ENCODE peak calls at places on chromosomes 2 and 18, in eight cellular contexts. One of them, this sample, is unnamed.
A peak's percentile ranks its signal among the peaks of the same experiment; 100 is the strongest.

GRCh38 chr2:15159751-15160177 is 401.4 kb downstream of the NBAS start:
- DNase-seq in foreskin fibroblast: peak; percentile 76
- DNase-seq in heart right ventricle: no peak
- DNase-seq in colonic mucosa: peak; percentile 24
- DNase-seq in BJ: no peak
- DNase-seq in GM12865: peak; percentile 46
- DNase-seq in OCI-LY7: peak; percentile 60
- DNase-seq in transverse colon: no peak
- DNase-seq in this sample: no peak

GRCh38 chr2:188984126-188984525 is 10.0 kb downstream of the COL3A1 start:
- DNase-seq in foreskin fibroblast: peak; percentile 76
- DNase-seq in heart right ventricle: no peak
- DNase-seq in colonic mucosa: no peak
- DNase-seq in BJ: peak; percentile 55
- DNase-seq in GM12865: no peak
- DNase-seq in OCI-LY7: no peak
- DNase-seq in transverse colon: no peak
- DNase-seq in this sample: no peak

GRCh38 chr2:120779781-120780283 is 44.2 kb downstream of the GLI2 start:
- DNase-seq in foreskin fibroblast: peak; percentile 86
- DNase-seq in heart right ventricle: peak; percentile 1
- DNase-seq in colonic mucosa: no peak
- DNase-seq in BJ: peak; percentile 82
- DNase-seq in GM12865: no peak
- DNase-seq in OCI-LY7: no peak
- DNase-seq in transverse colon: no peak
- DNase-seq in this sample: no peak

GRCh38 chr2:202267495-202267894 is 1.9 kb downstream of the NOP58 start:
- DNase-seq in foreskin fibroblast: no peak
- DNase-seq in heart right ventricle: no peak
- DNase-seq in colonic mucosa: no peak
- DNase-seq in BJ: no peak
- DNase-seq in GM12865: peak; percentile 60
- DNase-seq in OCI-LY7: peak; percentile 42
- DNase-seq in transverse colon: no peak
- DNase-seq in this sample: no peak

GRCh38 chr2:181790716-181791649 is 100.5 kb upstream of the ITPRID2 start:
- DNase-seq in foreskin fibroblast: peak; percentile 93
- DNase-seq in heart right ventricle: no peak
- DNase-seq in colonic mucosa: peak; percentile 42
- DNase-seq in BJ: peak; percentile 83
- DNase-seq in GM12865: peak; percentile 67
- DNase-seq in OCI-LY7: no peak
- DNase-seq in transverse colon: peak; percentile 22
- DNase-seq in this sample: peak; percentile 35

GRCh38 chr2:203705184-203705583 is 1.3 kb upstream of the CD28 start:
- DNase-seq in foreskin fibroblast: no peak
- DNase-seq in heart right ventricle: no peak
- DNase-seq in colonic mucosa: no peak
- DNase-seq in BJ: no peak
- DNase-seq in GM12865: no peak
- DNase-seq in OCI-LY7: peak; percentile 40
- DNase-seq in transverse colon: no peak
- DNase-seq in this sample: no peak

GRCh38 chr2:86464654-86465053 is 23.5 kb downstream of the KDM3A start:
- DNase-seq in foreskin fibroblast: no peak
- DNase-seq in heart right ventricle: no peak
- DNase-seq in colonic mucosa: no peak
- DNase-seq in BJ: no peak
- DNase-seq in GM12865: no peak
- DNase-seq in OCI-LY7: no peak
- DNase-seq in transverse colon: no peak
- DNase-seq in this sample: no peak

GRCh38 chr18:31740180-31740579 is 20.5 kb downstream of the SLC25A52 start:
- DNase-seq in foreskin fibroblast: no peak
- DNase-seq in heart right ventricle: no peak
- DNase-seq in colonic mucosa: no peak
- DNase-seq in BJ: no peak
- DNase-seq in GM12865: peak; percentile 30
- DNase-seq in OCI-LY7: peak; percentile 5
- DNase-seq in transverse colon: no peak
- DNase-seq in this sample: no peak

GRCh38 chr2:224101820-224102630 is 62.9 kb upstream of the SERPINE2 start:
- DNase-seq in foreskin fibroblast: peak; percentile 97
- DNase-seq in heart right ventricle: no peak
- DNase-seq in colonic mucosa: no peak
- DNase-seq in BJ: peak; percentile 99
- DNase-seq in GM12865: no peak
- DNase-seq in OCI-LY7: no peak
- DNase-seq in transverse colon: no peak
- DNase-seq in this sample: no peak

GRCh38 chr18:73038336-73038735 is 170.5 kb upstream of the NETO1 start:
- DNase-seq in foreskin fibroblast: no peak
- DNase-seq in heart right ventricle: no peak
- DNase-seq in colonic mucosa: no peak
- DNase-seq in BJ: no peak
- DNase-seq in GM12865: no peak
- DNase-seq in OCI-LY7: no peak
- DNase-seq in transverse colon: no peak
- DNase-seq in this sample: no peak

GRCh38 chr2:113212245-113213060 is 38.7 kb downstream of the PSD4 start:
- DNase-seq in foreskin fibroblast: peak; percentile 41
- DNase-seq in heart right ventricle: peak; percentile 54
- DNase-seq in colonic mucosa: no peak
- DNase-seq in BJ: no peak
- DNase-seq in GM12865: no peak
- DNase-seq in OCI-LY7: no peak
- DNase-seq in transverse colon: no peak
- DNase-seq in this sample: no peak

GRCh38 chr18:33212363-33212762 is 228.2 kb downstream of the CCDC178 start:
- DNase-seq in foreskin fibroblast: no peak
- DNase-seq in heart right ventricle: no peak
- DNase-seq in colonic mucosa: no peak
- DNase-seq in BJ: no peak
- DNase-seq in GM12865: no peak
- DNase-seq in OCI-LY7: no peak
- DNase-seq in transverse colon: no peak
- DNase-seq in this sample: no peak

GRCh38 chr2:221767106-221767878 is 195.2 kb upstream of the EPHA4 start:
- DNase-seq in foreskin fibroblast: no peak
- DNase-seq in heart right ventricle: no peak
- DNase-seq in colonic mucosa: no peak
- DNase-seq in BJ: no peak
- DNase-seq in GM12865: no peak
- DNase-seq in OCI-LY7: no peak
- DNase-seq in transverse colon: no peak
- DNase-seq in this sample: no peak

GRCh38 chr2:143056548-143056947 is 72.7 kb upstream of the ARHGAP15 start:
- DNase-seq in foreskin fibroblast: no peak
- DNase-seq in heart right ventricle: no peak
- DNase-seq in colonic mucosa: no peak
- DNase-seq in BJ: no peak
- DNase-seq in GM12865: no peak
- DNase-seq in OCI-LY7: no peak
- DNase-seq in transverse colon: no peak
- DNase-seq in this sample: no peak

DNA sequence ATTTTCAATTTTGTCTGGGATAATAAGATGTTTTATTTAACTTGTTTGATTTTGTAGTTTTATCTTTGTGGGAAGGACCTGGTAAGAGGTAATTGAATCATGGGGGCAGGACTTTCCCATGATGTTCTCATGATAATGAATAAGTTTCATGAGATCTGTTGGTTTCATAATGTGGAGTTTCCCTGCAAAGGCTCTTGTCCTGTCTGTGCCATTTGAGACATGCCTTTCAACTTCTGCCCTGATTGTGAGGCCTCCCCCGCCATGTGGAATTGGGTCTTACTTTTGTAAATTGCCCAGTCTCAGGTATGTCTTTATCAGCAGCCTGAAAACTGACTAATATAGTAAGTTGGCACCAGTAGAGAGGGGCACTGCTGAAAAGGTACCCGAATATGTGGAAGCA is 77.7 kb upstream of the ARHGAP15 start:
- DNase-seq in foreskin fibroblast: no peak
- DNase-seq in heart right ventricle: no peak
- DNase-seq in colonic mucosa: no peak
- DNase-seq in BJ: no peak
- DNase-seq in GM12865: no peak
- DNase-seq in OCI-LY7: no peak
- DNase-seq in transverse colon: no peak
- DNase-seq in this sample: no peak
- TF ChIP-seq CTCF in foreskin fibroblast: no peak
- TF ChIP-seq CTCF in heart right ventricle: no peak
- TF ChIP-seq CTCF in colonic mucosa: no peak
- TF ChIP-seq CTCF in BJ: no peak
- TF ChIP-seq CTCF in GM12865: no peak
- TF ChIP-seq CTCF in OCI-LY7: no peak
- TF ChIP-seq CTCF in transverse colon: no peak
- TF ChIP-seq CTCF in this sample: no peak

DNA sequence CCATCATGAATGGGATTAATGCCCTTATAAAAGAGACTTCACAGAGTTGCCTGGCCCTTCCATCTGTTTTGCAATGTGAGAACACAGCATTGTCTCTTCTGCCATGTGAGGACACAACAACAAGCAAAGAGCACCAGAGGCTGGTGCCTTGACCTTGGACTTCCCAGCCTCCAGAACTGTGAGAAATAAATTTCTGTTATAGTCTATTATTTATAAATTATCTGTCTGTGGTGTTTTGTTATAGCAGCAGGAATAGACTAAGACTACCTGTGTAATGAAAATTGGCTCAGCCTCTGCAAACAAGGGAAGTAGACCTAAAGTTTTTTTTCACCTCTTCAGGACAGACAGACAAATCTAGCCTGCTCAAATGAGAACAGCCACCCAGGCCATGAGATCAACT is 19.3 kb upstream of the ZC3H15 start:
- DNase-seq in foreskin fibroblast: no peak
- DNase-seq in heart right ventricle: no peak
- DNase-seq in colonic mucosa: no peak
- DNase-seq in BJ: no peak
- DNase-seq in GM12865: no peak
- DNase-seq in OCI-LY7: no peak
- DNase-seq in transverse colon: no peak
- DNase-seq in this sample: no peak
- H3K4me3 ChIP-seq in foreskin fibroblast: no peak overlapping the region
- H3K4me3 ChIP-seq in heart right ventricle: no peak overlapping the region
- H3K4me3 ChIP-seq in colonic mucosa: no peak overlapping the region
- H3K4me3 ChIP-seq in BJ: no peak overlapping the region
- H3K4me3 ChIP-seq in GM12865: no peak overlapping the region
- H3K4me3 ChIP-seq in OCI-LY7: no peak overlapping the region
- H3K4me3 ChIP-seq in transverse colon: no peak overlapping the region
- H3K4me3 ChIP-seq in this sample: no peak overlapping the region

GRCh38 chr2:238685713-238686112 is 162.2 kb upstream of the TWIST2 start:
- DNase-seq in foreskin fibroblast: no peak
- DNase-seq in heart right ventricle: no peak
- DNase-seq in colonic mucosa: no peak
- DNase-seq in BJ: no peak
- DNase-seq in GM12865: no peak
- DNase-seq in OCI-LY7: no peak
- DNase-seq in transverse colon: no peak
- DNase-seq in this sample: no peak

GRCh38 chr2:238682536-238682935 is 165.3 kb upstream of the TWIST2 start:
- DNase-seq in foreskin fibroblast: no peak
- DNase-seq in heart right ventricle: no peak
- DNase-seq in colonic mucosa: no peak
- DNase-seq in BJ: no peak
- DNase-seq in GM12865: no peak
- DNase-seq in OCI-LY7: no peak
- DNase-seq in transverse colon: no peak
- DNase-seq in this sample: no peak

GRCh38 chr2:238685327-238685709 is 162.6 kb upstream of the TWIST2 start:
- DNase-seq in foreskin fibroblast: no peak
- DNase-seq in heart right ventricle: no peak
- DNase-seq in colonic mucosa: no peak
- DNase-seq in BJ: no peak
- DNase-seq in GM12865: no peak
- DNase-seq in OCI-LY7: no peak
- DNase-seq in transverse colon: no peak
- DNase-seq in this sample: no peak

GRCh38 chr2:238686223-238686622 is 161.7 kb upstream of the TWIST2 start:
- DNase-seq in foreskin fibroblast: no peak
- DNase-seq in heart right ventricle: no peak
- DNase-seq in colonic mucosa: no peak
- DNase-seq in BJ: no peak
- DNase-seq in GM12865: no peak
- DNase-seq in OCI-LY7: no peak
- DNase-seq in transverse colon: no peak
- DNase-seq in this sample: no peak

GRCh38 chr2:238684362-238685326 is 163.2 kb upstream of the TWIST2 start:
- DNase-seq in foreskin fibroblast: peak; percentile 99
- DNase-seq in heart right ventricle: no peak
- DNase-seq in colonic mucosa: no peak
- DNase-seq in BJ: peak; percentile 99
- DNase-seq in GM12865: no peak
- DNase-seq in OCI-LY7: no peak
- DNase-seq in transverse colon: no peak
- DNase-seq in this sample: no peak
- TF ChIP-seq CTCF in foreskin fibroblast: no peak
- TF ChIP-seq CTCF in heart right ventricle: no peak
- TF ChIP-seq CTCF in colonic mucosa: no peak
- TF ChIP-seq CTCF in BJ: no peak
- TF ChIP-seq CTCF in GM12865: no peak
- TF ChIP-seq CTCF in OCI-LY7: no peak
- TF ChIP-seq CTCF in transverse colon: no peak
- TF ChIP-seq CTCF in this sample: no peak

GRCh38 chr18:21450503-21450902 is 150.0 kb downstream of the ESCO1 start:
- DNase-seq in foreskin fibroblast: no peak
- DNase-seq in heart right ventricle: no peak
- DNase-seq in colonic mucosa: no peak
- DNase-seq in BJ: no peak
- DNase-seq in GM12865: no peak
- DNase-seq in OCI-LY7: no peak
- DNase-seq in transverse colon: no peak
- DNase-seq in this sample: no peak
- H3K4me3 ChIP-seq in foreskin fibroblast: no peak overlapping the region
- H3K4me3 ChIP-seq in heart right ventricle: no peak overlapping the region
- H3K4me3 ChIP-seq in colonic mucosa: no peak overlapping the region
- H3K4me3 ChIP-seq in BJ: no peak overlapping the region
- H3K4me3 ChIP-seq in GM12865: no peak overlapping the region
- H3K4me3 ChIP-seq in OCI-LY7: no peak overlapping the region
- H3K4me3 ChIP-seq in transverse colon: no peak overlapping the region
- H3K4me3 ChIP-seq in this sample: no peak overlapping the region